ENCODE peak calls at places on chromosomes 16 and 17, in ten cellular contexts. One of them, this sample, is unnamed.

GRCh38 chr17:15469260-15469659 is 1.8 kb upstream of the CDRT4 start:
- DNase-seq in dorsolateral prefrontal cortex: no peak
- DNase-seq in transverse colon: no peak
- DNase-seq in HFF-Myc: no peak
- DNase-seq in psoas muscle: peak; percentile 74
- DNase-seq in progenitor cell of endocrine pancreas: no peak
- DNase-seq in Calu3: no peak
- DNase-seq in H9: no peak
- DNase-seq in endothelial cell: no peak
- DNase-seq in neural crest cell: no peak
- DNase-seq in this sample: no peak

GRCh38 chr17:19672009-19672837 is 23.7 kb downstream of the ALDH3A2 start:
- DNase-seq in dorsolateral prefrontal cortex: no peak
- DNase-seq in transverse colon: peak; percentile 56
- DNase-seq in HFF-Myc: no peak
- DNase-seq in psoas muscle: peak; percentile 76
- DNase-seq in progenitor cell of endocrine pancreas: no peak
- DNase-seq in Calu3: peak; percentile 6
- DNase-seq in H9: no peak
- DNase-seq in endothelial cell: no peak
- DNase-seq in neural crest cell: no peak
- DNase-seq in this sample: no peak

GRCh38 chr17:50161023-50161910 is 4.5 kb upstream of the SGCA start:
- DNase-seq in dorsolateral prefrontal cortex: peak; percentile 94
- DNase-seq in transverse colon: peak; percentile 94
- DNase-seq in HFF-Myc: peak; percentile 80
- DNase-seq in psoas muscle: peak; percentile 95
- DNase-seq in progenitor cell of endocrine pancreas: peak; percentile 94
- DNase-seq in Calu3: peak; percentile 97
- DNase-seq in H9: peak; percentile 98
- DNase-seq in endothelial cell: peak; percentile 98
- DNase-seq in neural crest cell: peak; percentile 99
- DNase-seq in this sample: peak; percentile 99

GRCh38 chr17:65914784-65915342 is 277.1 kb downstream of the CEP112 start:
- DNase-seq in dorsolateral prefrontal cortex: no peak
- DNase-seq in transverse colon: no peak
- DNase-seq in HFF-Myc: no peak
- DNase-seq in psoas muscle: no peak
- DNase-seq in progenitor cell of endocrine pancreas: no peak
- DNase-seq in Calu3: no peak
- DNase-seq in H9: no peak
- DNase-seq in endothelial cell: no peak
- DNase-seq in neural crest cell: no peak
- DNase-seq in this sample: peak; percentile 35

GRCh38 chr17:31696184-31696602 is 162.9 kb downstream of the COPRS start:
- DNase-seq in dorsolateral prefrontal cortex: peak; percentile 93
- DNase-seq in transverse colon: peak; percentile 52
- DNase-seq in HFF-Myc: peak; percentile 82
- DNase-seq in psoas muscle: peak; percentile 92
- DNase-seq in progenitor cell of endocrine pancreas: peak; percentile 24
- DNase-seq in Calu3: no peak
- DNase-seq in H9: peak; percentile 60
- DNase-seq in endothelial cell: no peak
- DNase-seq in neural crest cell: peak; percentile 27
- DNase-seq in this sample: no peak

GRCh38 chr16:67514382-67514828 is 14.2 kb upstream of the RIPOR1 start:
- DNase-seq in dorsolateral prefrontal cortex: peak; percentile 37
- DNase-seq in transverse colon: peak; percentile 85
- DNase-seq in HFF-Myc: peak; percentile 72
- DNase-seq in psoas muscle: peak; percentile 87
- DNase-seq in progenitor cell of endocrine pancreas: peak; percentile 28
- DNase-seq in Calu3: peak; percentile 85
- DNase-seq in H9: peak; percentile 68
- DNase-seq in endothelial cell: peak; percentile 63
- DNase-seq in neural crest cell: peak; percentile 72
- DNase-seq in this sample: peak; percentile 70

GRCh38 chr17:72717276-72717675 is 375.2 kb downstream of the SLC39A11 start:
- DNase-seq in dorsolateral prefrontal cortex: no peak
- DNase-seq in transverse colon: no peak
- DNase-seq in HFF-Myc: no peak
- DNase-seq in psoas muscle: no peak
- DNase-seq in progenitor cell of endocrine pancreas: no peak
- DNase-seq in Calu3: peak; percentile 26
- DNase-seq in H9: no peak
- DNase-seq in endothelial cell: no peak
- DNase-seq in neural crest cell: no peak
- DNase-seq in this sample: no peak

GRCh38 chr17:56633681-56634080 is 40.2 kb downstream of the NOG start:
- DNase-seq in dorsolateral prefrontal cortex: no peak
- DNase-seq in transverse colon: no peak
- DNase-seq in HFF-Myc: no peak
- DNase-seq in psoas muscle: no peak
- DNase-seq in progenitor cell of endocrine pancreas: no peak
- DNase-seq in Calu3: no peak
- DNase-seq in H9: no peak
- DNase-seq in endothelial cell: no peak
- DNase-seq in neural crest cell: no peak
- DNase-seq in this sample: no peak

GRCh38 chr17:55263565-55264272 is 1.0 kb upstream of the HLF start:
- DNase-seq in dorsolateral prefrontal cortex: no peak
- DNase-seq in transverse colon: no peak
- DNase-seq in HFF-Myc: no peak
- DNase-seq in psoas muscle: no peak
- DNase-seq in progenitor cell of endocrine pancreas: no peak
- DNase-seq in Calu3: no peak
- DNase-seq in H9: no peak
- DNase-seq in endothelial cell: no peak
- DNase-seq in neural crest cell: no peak
- DNase-seq in this sample: no peak

GRCh38 chr16:79369796-79370195 is 230.7 kb downstream of the MAF start:
- DNase-seq in dorsolateral prefrontal cortex: no peak
- DNase-seq in transverse colon: no peak
- DNase-seq in HFF-Myc: no peak
- DNase-seq in psoas muscle: no peak
- DNase-seq in progenitor cell of endocrine pancreas: no peak
- DNase-seq in Calu3: no peak
- DNase-seq in H9: no peak
- DNase-seq in endothelial cell: no peak
- DNase-seq in neural crest cell: no peak
- DNase-seq in this sample: no peak

GRCh38 chr17:28372203-28372944 is 880 bp downstream of the SARM1 start:
- DNase-seq in dorsolateral prefrontal cortex: peak; percentile 56
- DNase-seq in transverse colon: no peak
- DNase-seq in HFF-Myc: no peak
- DNase-seq in psoas muscle: no peak
- DNase-seq in progenitor cell of endocrine pancreas: no peak
- DNase-seq in Calu3: no peak
- DNase-seq in H9: peak; percentile 43
- DNase-seq in endothelial cell: no peak
- DNase-seq in neural crest cell: peak; percentile 23
- DNase-seq in this sample: peak; percentile 59

GRCh38 chr16:11682655-11683096 is 14.4 kb downstream of the SNN start:
- DNase-seq in dorsolateral prefrontal cortex: no peak
- DNase-seq in transverse colon: no peak
- DNase-seq in HFF-Myc: no peak
- DNase-seq in psoas muscle: no peak
- DNase-seq in progenitor cell of endocrine pancreas: no peak
- DNase-seq in Calu3: no peak
- DNase-seq in H9: no peak
- DNase-seq in endothelial cell: no peak
- DNase-seq in neural crest cell: no peak
- DNase-seq in this sample: no peak

GRCh38 chr16:87288753-87289362 is 28.3 kb downstream of the C16orf95 start:
- DNase-seq in dorsolateral prefrontal cortex: no peak
- DNase-seq in transverse colon: no peak
- DNase-seq in HFF-Myc: peak; percentile 98
- DNase-seq in psoas muscle: no peak
- DNase-seq in progenitor cell of endocrine pancreas: no peak
- DNase-seq in Calu3: no peak
- DNase-seq in H9: no peak
- DNase-seq in endothelial cell: no peak
- DNase-seq in neural crest cell: no peak
- DNase-seq in this sample: no peak

GRCh38 chr17:47884905-47885735 is 10.9 kb upstream of the SP2 start:
- DNase-seq in dorsolateral prefrontal cortex: no peak
- DNase-seq in transverse colon: peak; percentile 74
- DNase-seq in HFF-Myc: no peak
- DNase-seq in psoas muscle: no peak
- DNase-seq in progenitor cell of endocrine pancreas: no peak
- DNase-seq in Calu3: no peak
- DNase-seq in H9: peak; percentile 57
- DNase-seq in endothelial cell: no peak
- DNase-seq in neural crest cell: no peak
- DNase-seq in this sample: no peak

GRCh38 chr17:32285770-32286517 is 20.3 kb downstream of the RHBDL3 start:
- DNase-seq in dorsolateral prefrontal cortex: no peak
- DNase-seq in transverse colon: no peak
- DNase-seq in HFF-Myc: no peak
- DNase-seq in psoas muscle: no peak
- DNase-seq in progenitor cell of endocrine pancreas: no peak
- DNase-seq in Calu3: no peak
- DNase-seq in H9: no peak
- DNase-seq in endothelial cell: no peak
- DNase-seq in neural crest cell: no peak
- DNase-seq in this sample: no peak

GRCh38 chr17:50501054-50501453 is 7.2 kb upstream of the MYCBPAP start:
- DNase-seq in dorsolateral prefrontal cortex: no peak
- DNase-seq in transverse colon: peak; percentile 33
- DNase-seq in HFF-Myc: no peak
- DNase-seq in psoas muscle: no peak
- DNase-seq in progenitor cell of endocrine pancreas: no peak
- DNase-seq in Calu3: peak; percentile 62
- DNase-seq in H9: no peak
- DNase-seq in endothelial cell: no peak
- DNase-seq in neural crest cell: peak; percentile 50
- DNase-seq in this sample: no peak

GRCh38 chr16:57817680-57818079 is 15.4 kb upstream of the KIFC3 start:
- DNase-seq in dorsolateral prefrontal cortex: no peak
- DNase-seq in transverse colon: no peak
- DNase-seq in HFF-Myc: no peak
- DNase-seq in psoas muscle: no peak
- DNase-seq in progenitor cell of endocrine pancreas: no peak
- DNase-seq in Calu3: no peak
- DNase-seq in H9: no peak
- DNase-seq in endothelial cell: no peak
- DNase-seq in neural crest cell: no peak
- DNase-seq in this sample: no peak
- TF ChIP-seq CTCF in dorsolateral prefrontal cortex: no peak
- TF ChIP-seq CTCF in transverse colon: no peak
- TF ChIP-seq CTCF in HFF-Myc: no peak
- TF ChIP-seq CTCF in psoas muscle: no peak
- TF ChIP-seq CTCF in progenitor cell of endocrine pancreas: no peak
- TF ChIP-seq CTCF in Calu3: no peak
- TF ChIP-seq CTCF in H9: no peak
- TF ChIP-seq CTCF in endothelial cell: no peak
- TF ChIP-seq CTCF in neural crest cell: no peak
- TF ChIP-seq CTCF in this sample: no peak

GRCh38 chr16:72241930-72242329 is 70.0 kb upstream of the PMFBP1 start:
- DNase-seq in dorsolateral prefrontal cortex: peak; percentile 7
- DNase-seq in transverse colon: peak; percentile 19
- DNase-seq in HFF-Myc: peak; percentile 46
- DNase-seq in psoas muscle: no peak
- DNase-seq in progenitor cell of endocrine pancreas: no peak
- DNase-seq in Calu3: peak; percentile 56
- DNase-seq in H9: no peak
- DNase-seq in endothelial cell: peak; percentile 25
- DNase-seq in neural crest cell: peak; percentile 28
- DNase-seq in this sample: peak; percentile 11
- TF ChIP-seq CTCF in dorsolateral prefrontal cortex: peak; percentile 61
- TF ChIP-seq CTCF in transverse colon: peak; percentile 75
- TF ChIP-seq CTCF in HFF-Myc: peak; percentile 90
- TF ChIP-seq CTCF in psoas muscle: peak; percentile 37
- TF ChIP-seq CTCF in progenitor cell of endocrine pancreas: peak; percentile 80
- TF ChIP-seq CTCF in Calu3: peak; percentile 77
- TF ChIP-seq CTCF in H9: peak; percentile 81
- TF ChIP-seq CTCF in endothelial cell: peak; percentile 62
- TF ChIP-seq CTCF in neural crest cell: peak; percentile 80
- TF ChIP-seq CTCF in this sample: peak; percentile 64

DNA sequence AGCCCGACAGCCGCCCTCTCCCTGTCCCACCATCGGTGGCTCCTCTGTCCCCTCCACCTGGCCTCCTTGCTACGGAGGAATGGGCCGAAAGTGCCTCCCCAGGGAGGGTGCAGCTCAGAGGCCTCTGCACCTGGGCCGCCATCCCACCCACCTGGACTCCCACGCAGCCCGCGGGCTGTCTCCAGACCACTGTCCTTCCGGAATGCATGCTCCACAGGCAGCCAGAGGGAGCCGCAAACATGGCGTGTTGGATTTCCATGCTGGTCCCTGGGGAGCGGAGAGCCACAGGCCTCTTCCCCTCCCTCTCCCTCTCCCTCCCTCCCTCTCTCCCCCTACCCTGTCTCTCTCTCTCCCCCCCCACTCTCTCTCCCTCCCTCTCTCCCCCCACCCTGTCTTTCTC is 3.0 kb downstream of the SSTR5 start:
- DNase-seq in dorsolateral prefrontal cortex: no peak
- DNase-seq in transverse colon: no peak
- DNase-seq in HFF-Myc: no peak
- DNase-seq in psoas muscle: no peak
- DNase-seq in progenitor cell of endocrine pancreas: no peak
- DNase-seq in Calu3: no peak
- DNase-seq in H9: no peak
- DNase-seq in endothelial cell: no peak
- DNase-seq in neural crest cell: no peak
- DNase-seq in this sample: no peak
- TF ChIP-seq CTCF in dorsolateral prefrontal cortex: no peak
- TF ChIP-seq CTCF in transverse colon: no peak
- TF ChIP-seq CTCF in HFF-Myc: no peak
- TF ChIP-seq CTCF in psoas muscle: no peak
- TF ChIP-seq CTCF in progenitor cell of endocrine pancreas: no peak
- TF ChIP-seq CTCF in Calu3: no peak
- TF ChIP-seq CTCF in H9: no peak
- TF ChIP-seq CTCF in endothelial cell: no peak
- TF ChIP-seq CTCF in neural crest cell: no peak
- TF ChIP-seq CTCF in this sample: no peak

DNA sequence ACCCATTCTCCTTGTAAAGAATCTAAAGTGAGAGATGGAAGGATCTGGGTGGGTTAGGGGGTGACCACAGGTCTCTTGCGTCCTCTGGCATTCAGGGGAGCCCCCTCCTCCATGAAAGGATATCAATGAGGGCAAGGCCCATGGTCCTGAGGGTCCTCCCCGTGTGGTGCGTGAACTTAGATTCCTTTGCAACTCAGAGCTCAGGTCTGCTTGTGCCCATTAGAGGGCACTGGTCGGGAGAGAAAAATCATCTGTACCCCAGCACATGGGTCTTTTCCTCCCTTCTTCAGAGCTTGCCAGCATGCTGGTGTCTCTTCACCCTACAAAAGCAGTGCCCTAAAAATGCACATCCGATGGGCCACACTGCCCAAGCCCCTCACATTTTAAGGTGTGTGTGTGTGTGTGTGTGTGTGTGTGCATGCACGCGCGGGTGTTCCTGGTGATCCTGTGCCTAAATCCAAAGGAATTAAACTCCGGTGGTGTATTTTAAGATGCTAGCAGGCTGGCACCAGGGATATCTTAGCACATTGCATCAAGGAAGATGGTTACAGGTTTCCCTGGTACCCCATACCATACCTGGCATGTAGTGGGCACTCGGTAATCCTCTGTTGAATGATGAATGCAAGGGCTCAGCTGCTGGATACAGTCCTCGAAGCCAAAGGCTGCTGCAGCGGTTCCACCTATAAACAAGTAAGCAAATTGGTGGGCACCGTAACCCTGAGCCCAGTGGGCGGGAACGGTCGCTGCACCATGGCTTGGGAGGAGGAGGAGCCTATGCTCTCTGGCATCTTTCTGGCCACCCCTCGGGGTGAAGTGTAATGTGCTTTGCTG is 4.7 kb downstream of the C1QTNF1 start:
- DNase-seq in dorsolateral prefrontal cortex: no peak
- DNase-seq in transverse colon: no peak
- DNase-seq in HFF-Myc: no peak
- DNase-seq in psoas muscle: no peak
- DNase-seq in progenitor cell of endocrine pancreas: no peak
- DNase-seq in Calu3: no peak
- DNase-seq in H9: no peak
- DNase-seq in endothelial cell: no peak
- DNase-seq in neural crest cell: no peak
- DNase-seq in this sample: no peak
- TF ChIP-seq CTCF in dorsolateral prefrontal cortex: no peak
- TF ChIP-seq CTCF in transverse colon: no peak
- TF ChIP-seq CTCF in HFF-Myc: peak; percentile 36
- TF ChIP-seq CTCF in psoas muscle: no peak
- TF ChIP-seq CTCF in progenitor cell of endocrine pancreas: peak; percentile 11
- TF ChIP-seq CTCF in Calu3: peak; percentile 23
- TF ChIP-seq CTCF in H9: peak; percentile 38
- TF ChIP-seq CTCF in endothelial cell: no peak
- TF ChIP-seq CTCF in neural crest cell: no peak
- TF ChIP-seq CTCF in this sample: no peak